ENCODE peak calls at places on chromosomes 12 and 14, in four cellular contexts. One of them, this sample, is unnamed.

GRCh38 chr12:47449797-47450196 is 256.0 kb downstream of the RPAP3 start:
- DNase-seq in GM12878: no peak
- DNase-seq in BE2C: no peak
- DNase-seq in fibroblast of lung: no peak
- DNase-seq in this sample: no peak

GRCh38 chr12:104263580-104264358 is 39.8 kb upstream of the EID3 start:
- DNase-seq in fibroblast of lung: peak
- DNase-seq in GM12878: no peak
- DNase-seq in BE2C: no peak
- DNase-seq in this sample: peak

GRCh38 chr12:106049546-106049945 is 89.2 kb downstream of the NUAK1 start:
- DNase-seq in BE2C: no peak
- DNase-seq in GM12878: no peak
- DNase-seq in fibroblast of lung: no peak
- DNase-seq in this sample: no peak

GRCh38 chr12:77087427-77087826 is 22.1 kb upstream of the E2F7 start:
- DNase-seq in fibroblast of lung: peak
- DNase-seq in BE2C: no peak
- DNase-seq in GM12878: no peak
- DNase-seq in this sample: peak

GRCh38 chr14:53325176-53325806 is 172.2 kb upstream of the DDHD1 start:
- DNase-seq in fibroblast of lung: no peak
- DNase-seq in BE2C: no peak
- DNase-seq in GM12878: no peak
- DNase-seq in this sample: peak

GRCh38 chr14:102822311-102822863 is 45.1 kb downstream of the TRAF3 start:
- DNase-seq in BE2C: no peak
- DNase-seq in fibroblast of lung: no peak
- DNase-seq in GM12878: no peak
- DNase-seq in this sample: no peak

GRCh38 chr14:35959835-35960234 is 133.7 kb downstream of the BRMS1L start:
- DNase-seq in GM12878: no peak
- DNase-seq in fibroblast of lung: no peak
- DNase-seq in BE2C: no peak
- DNase-seq in this sample: peak

GRCh38 chr12:20415013-20415412 is 46.7 kb downstream of the PDE3A start:
- DNase-seq in BE2C: no peak
- DNase-seq in fibroblast of lung: peak
- DNase-seq in GM12878: no peak
- DNase-seq in this sample: peak

GRCh38 chr14:49623941-49624806 is 3.6 kb downstream of the MGAT2 start:
- DNase-seq in GM12878: no peak
- DNase-seq in BE2C: no peak
- DNase-seq in fibroblast of lung: no peak
- DNase-seq in this sample: peak

GRCh38 chr14:50855558-50855957 is 16.3 kb upstream of the ABHD12B start:
- DNase-seq in fibroblast of lung: peak
- DNase-seq in GM12878: no peak
- DNase-seq in BE2C: no peak
- DNase-seq in this sample: peak

GRCh38 chr12:60223242-60223641 is 627.4 kb downstream of the SLC16A7 start:
- DNase-seq in BE2C: no peak
- DNase-seq in GM12878: no peak
- DNase-seq in fibroblast of lung: no peak
- DNase-seq in this sample: no peak
- H3K4me3 ChIP-seq in BE2C: no peak
- H3K4me3 ChIP-seq in GM12878: no peak
- H3K4me3 ChIP-seq in fibroblast of lung: no peak
- H3K4me3 ChIP-seq in this sample: no peak

DNA sequence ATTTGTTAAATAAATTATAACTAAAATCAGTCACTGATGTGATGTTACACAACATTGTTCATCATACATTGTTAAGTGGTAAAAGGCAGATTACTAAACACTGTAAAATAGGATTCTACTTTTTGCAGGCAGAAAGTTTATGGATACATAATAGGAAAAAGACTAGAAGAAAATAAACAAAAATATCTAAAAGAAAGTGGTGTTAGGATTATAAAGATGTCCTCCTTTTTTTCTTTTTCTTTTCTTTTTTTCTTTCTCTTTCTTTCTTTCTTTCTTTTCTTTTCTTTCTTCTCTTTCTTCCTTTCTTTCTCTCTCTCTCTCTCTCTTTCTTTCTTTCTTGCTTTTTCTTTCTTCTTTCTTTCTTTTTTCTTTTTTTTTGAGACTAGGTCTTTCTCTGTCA is 39.6 kb upstream of the HELB start:
- DNase-seq in GM12878: no peak
- DNase-seq in BE2C: no peak
- DNase-seq in fibroblast of lung: no peak
- DNase-seq in this sample: no peak
- TF ChIP-seq CTCF in GM12878: no peak
- TF ChIP-seq CTCF in BE2C: no peak
- TF ChIP-seq CTCF in fibroblast of lung: no peak
- TF ChIP-seq CTCF in this sample: no peak

GRCh38 chr14:57547131-57547530 is 53.5 kb upstream of the CCDC198 start:
- DNase-seq in fibroblast of lung: no peak
- DNase-seq in GM12878: no peak
- DNase-seq in BE2C: no peak
- DNase-seq in this sample: no peak

GRCh38 chr14:57549765-57550420 is 56.2 kb upstream of the CCDC198 start:
- DNase-seq in fibroblast of lung: no peak
- DNase-seq in GM12878: no peak
- DNase-seq in BE2C: no peak
- DNase-seq in this sample: no peak

GRCh38 chr14:57549165-57549564 is 55.5 kb upstream of the CCDC198 start:
- DNase-seq in BE2C: no peak
- DNase-seq in GM12878: no peak
- DNase-seq in fibroblast of lung: no peak
- DNase-seq in this sample: no peak
- H3K4me3 ChIP-seq in BE2C: no peak
- H3K4me3 ChIP-seq in GM12878: no peak
- H3K4me3 ChIP-seq in fibroblast of lung: no peak
- H3K4me3 ChIP-seq in this sample: no peak

GRCh38 chr14:71408362-71409035 is 501.2 kb downstream of the PCNX1 start:
- DNase-seq in BE2C: no peak
- DNase-seq in GM12878: no peak
- DNase-seq in fibroblast of lung: peak
- DNase-seq in this sample: peak

GRCh38 chr14:71399057-71399487 is 491.8 kb downstream of the PCNX1 start:
- DNase-seq in BE2C: no peak
- DNase-seq in GM12878: peak
- DNase-seq in fibroblast of lung: peak
- DNase-seq in this sample: peak

GRCh38 chr14:71400821-71401447 is 493.7 kb downstream of the PCNX1 start:
- DNase-seq in GM12878: peak
- DNase-seq in fibroblast of lung: peak
- DNase-seq in BE2C: no peak
- DNase-seq in this sample: peak

GRCh38 chr14:71405676-71406075 is 498.4 kb downstream of the PCNX1 start:
- DNase-seq in fibroblast of lung: no peak
- DNase-seq in GM12878: no peak
- DNase-seq in BE2C: no peak
- DNase-seq in this sample: no peak

DNA sequence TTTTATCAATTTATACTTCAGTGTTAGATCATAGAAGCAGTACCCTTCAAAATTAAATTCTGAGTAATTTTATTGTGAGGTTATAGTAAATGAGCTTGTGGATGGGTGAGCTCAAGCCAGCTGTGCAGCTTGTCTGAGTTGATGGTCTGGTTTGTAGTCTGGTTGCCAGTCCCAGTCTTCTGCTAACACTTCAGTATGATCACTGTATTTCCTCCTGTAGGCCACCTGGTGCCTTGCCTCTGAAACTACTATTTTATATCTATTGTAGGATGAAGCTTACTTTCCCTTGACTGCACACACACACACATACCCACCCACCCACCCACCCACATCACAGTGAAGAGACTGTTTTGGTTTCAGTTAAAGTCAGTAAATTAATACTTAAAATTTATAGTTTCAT is 496.4 kb downstream of the PCNX1 start:
- DNase-seq in GM12878: peak
- DNase-seq in BE2C: peak
- DNase-seq in fibroblast of lung: peak
- DNase-seq in this sample: peak
- TF ChIP-seq CTCF in GM12878: peak
- TF ChIP-seq CTCF in BE2C: peak
- TF ChIP-seq CTCF in fibroblast of lung: peak
- TF ChIP-seq CTCF in this sample: no peak

DNA sequence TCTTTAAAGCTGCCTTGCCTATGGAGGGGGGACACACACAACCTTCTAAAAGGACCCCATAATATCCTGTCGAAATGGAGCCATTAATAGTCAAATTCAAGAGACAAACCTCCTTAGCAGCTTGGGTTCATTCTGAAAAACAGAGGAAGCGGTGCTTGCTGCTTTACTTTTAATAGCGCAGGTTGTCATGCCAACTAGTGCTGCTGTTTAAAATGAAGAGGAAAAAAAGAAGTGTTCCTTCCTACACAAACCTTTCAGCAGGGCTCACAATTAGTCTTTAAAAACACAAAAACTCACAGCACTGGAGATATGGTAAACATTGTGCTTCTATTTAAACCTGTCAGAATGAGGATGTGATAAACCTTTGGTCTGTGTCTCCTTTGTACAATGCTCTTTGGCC is 144.8 kb downstream of the TTC7B start:
- DNase-seq in fibroblast of lung: no peak
- DNase-seq in GM12878: no peak
- DNase-seq in BE2C: no peak
- DNase-seq in this sample: no peak
- H3K4me3 ChIP-seq in fibroblast of lung: no peak
- H3K4me3 ChIP-seq in GM12878: no peak
- H3K4me3 ChIP-seq in BE2C: no peak
- H3K4me3 ChIP-seq in this sample: no peak

DNA sequence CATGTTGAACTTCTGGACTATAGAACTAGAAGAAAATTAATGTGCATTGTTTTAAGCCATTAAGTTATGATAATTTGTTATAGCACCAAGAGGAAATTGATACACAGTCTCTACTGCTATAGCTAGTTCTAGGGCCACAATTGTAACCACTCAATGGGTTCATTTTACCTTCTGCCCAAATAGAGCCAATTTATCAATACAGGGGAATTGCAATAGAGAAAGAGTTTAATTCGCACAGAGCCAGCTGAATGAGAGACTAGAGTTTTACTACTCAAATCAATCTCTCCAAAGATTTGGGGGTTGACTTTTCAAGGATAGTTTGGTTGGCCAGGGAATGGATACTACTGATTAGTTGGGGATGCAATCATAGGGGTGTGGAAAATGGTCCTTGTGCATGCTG is 31.9 kb upstream of the BICDL1 start:
- DNase-seq in fibroblast of lung: no peak
- DNase-seq in BE2C: no peak
- DNase-seq in GM12878: no peak
- DNase-seq in this sample: no peak
- TF ChIP-seq CTCF in fibroblast of lung: no peak
- TF ChIP-seq CTCF in BE2C: no peak
- TF ChIP-seq CTCF in GM12878: no peak
- TF ChIP-seq CTCF in this sample: no peak

DNA sequence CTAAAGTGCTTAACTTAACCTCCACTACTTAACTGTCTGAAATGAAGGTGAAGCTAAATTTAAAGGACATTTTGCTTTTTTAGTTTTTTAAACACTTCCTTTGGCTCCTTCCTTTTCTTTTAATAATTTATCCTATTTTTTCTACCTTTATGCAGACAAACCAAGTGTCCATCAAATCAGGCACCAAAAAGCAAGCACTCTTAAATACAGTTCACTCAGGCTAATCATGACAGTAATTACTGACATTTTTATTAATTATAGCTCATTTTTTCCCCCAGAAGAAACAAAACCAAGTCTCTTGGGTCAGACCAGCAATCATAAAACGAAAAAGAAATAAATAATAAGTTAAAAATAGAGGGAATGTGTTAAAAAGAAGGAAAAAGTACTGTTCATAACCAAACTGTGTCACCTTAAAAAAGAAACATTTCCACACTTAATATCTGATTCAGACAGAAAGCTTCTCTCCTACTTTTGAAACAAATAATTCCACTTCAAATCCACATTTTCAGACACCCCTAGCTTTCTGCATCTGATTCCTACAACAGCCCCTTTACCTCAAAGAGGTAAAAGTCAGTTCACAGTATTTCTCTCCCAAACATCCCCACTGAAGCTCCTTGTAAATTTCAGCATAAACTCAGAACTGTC is 5.5 kb upstream of the CCND2 start:
- DNase-seq in fibroblast of lung: no peak
- DNase-seq in BE2C: no peak
- DNase-seq in GM12878: no peak
- DNase-seq in this sample: no peak
- H3K4me3 ChIP-seq in fibroblast of lung: no peak
- H3K4me3 ChIP-seq in BE2C: no peak
- H3K4me3 ChIP-seq in GM12878: peak
- H3K4me3 ChIP-seq in this sample: no peak